ENCODE peak calls at places on chromosome 1, in ten cellular contexts. One of them, this sample, is unnamed.

GRCh38 chr1:65958561-65959350 is 166.1 kb downstream of the PDE4B start:
- DNase-seq in CD4-positive, alpha-beta T cell: no peak
- DNase-seq in choroid plexus epithelial cell: peak
- DNase-seq in stimulated activated effector memory CD8-positive, alpha-beta T cell treated with anti-CD3 and anti-CD28 coated beads, Interleukin-12 subunit alpha, Interleukin-12 subunit beta, amount 100 ng/mL, for 72 hours: no peak
- DNase-seq in progenitor cell of endocrine pancreas: no peak
- DNase-seq in HT-29: peak
- DNase-seq in stimulated activated CD8-positive, alpha-beta memory T cell treated with anti-CD3 and anti-CD28 coated beads, Interleukin-12 subunit alpha, Interleukin-12 subunit beta, amount 100 ng/mL, for 1 hour: peak
- DNase-seq in sigmoid colon: no peak
- DNase-seq in stimulated activated CD4-positive, alpha-beta T cell treated with anti-CD3 and anti-CD28 coated beads, Interleukin-4, amount 100 ng/mL, for 48 hours: no peak
- DNase-seq in activated naive CD8-positive, alpha-beta T cell treated with anti-CD3 and anti-CD28 coated beads for 36 hours: peak
- DNase-seq in this sample: no peak

GRCh38 chr1:17292299-17293198 is 15.4 kb upstream of the PADI4 start:
- DNase-seq in CD4-positive, alpha-beta T cell: no peak
- DNase-seq in choroid plexus epithelial cell: no peak
- DNase-seq in stimulated activated effector memory CD8-positive, alpha-beta T cell treated with anti-CD3 and anti-CD28 coated beads, Interleukin-12 subunit alpha, Interleukin-12 subunit beta, amount 100 ng/mL, for 72 hours: no peak
- DNase-seq in progenitor cell of endocrine pancreas: no peak
- DNase-seq in HT-29: peak
- DNase-seq in stimulated activated CD8-positive, alpha-beta memory T cell treated with anti-CD3 and anti-CD28 coated beads, Interleukin-12 subunit alpha, Interleukin-12 subunit beta, amount 100 ng/mL, for 1 hour: no peak
- DNase-seq in sigmoid colon: no peak
- DNase-seq in stimulated activated CD4-positive, alpha-beta T cell treated with anti-CD3 and anti-CD28 coated beads, Interleukin-4, amount 100 ng/mL, for 48 hours: no peak
- DNase-seq in activated naive CD8-positive, alpha-beta T cell treated with anti-CD3 and anti-CD28 coated beads for 36 hours: no peak
- DNase-seq in this sample: no peak

GRCh38 chr1:27098447-27099153 is 56.3 kb downstream of the SLC9A1 start:
- DNase-seq in CD4-positive, alpha-beta T cell: no peak
- DNase-seq in choroid plexus epithelial cell: no peak
- DNase-seq in stimulated activated effector memory CD8-positive, alpha-beta T cell treated with anti-CD3 and anti-CD28 coated beads, Interleukin-12 subunit alpha, Interleukin-12 subunit beta, amount 100 ng/mL, for 72 hours: no peak
- DNase-seq in progenitor cell of endocrine pancreas: no peak
- DNase-seq in HT-29: no peak
- DNase-seq in stimulated activated CD8-positive, alpha-beta memory T cell treated with anti-CD3 and anti-CD28 coated beads, Interleukin-12 subunit alpha, Interleukin-12 subunit beta, amount 100 ng/mL, for 1 hour: no peak
- DNase-seq in sigmoid colon: no peak
- DNase-seq in stimulated activated CD4-positive, alpha-beta T cell treated with anti-CD3 and anti-CD28 coated beads, Interleukin-4, amount 100 ng/mL, for 48 hours: no peak
- DNase-seq in activated naive CD8-positive, alpha-beta T cell treated with anti-CD3 and anti-CD28 coated beads for 36 hours: no peak
- DNase-seq in this sample: no peak

GRCh38 chr1:56160916-56161315 is 418.4 kb downstream of the PLPP3 start:
- DNase-seq in CD4-positive, alpha-beta T cell: no peak
- DNase-seq in choroid plexus epithelial cell: no peak
- DNase-seq in stimulated activated effector memory CD8-positive, alpha-beta T cell treated with anti-CD3 and anti-CD28 coated beads, Interleukin-12 subunit alpha, Interleukin-12 subunit beta, amount 100 ng/mL, for 72 hours: no peak
- DNase-seq in progenitor cell of endocrine pancreas: no peak
- DNase-seq in HT-29: no peak
- DNase-seq in stimulated activated CD8-positive, alpha-beta memory T cell treated with anti-CD3 and anti-CD28 coated beads, Interleukin-12 subunit alpha, Interleukin-12 subunit beta, amount 100 ng/mL, for 1 hour: no peak
- DNase-seq in sigmoid colon: no peak
- DNase-seq in stimulated activated CD4-positive, alpha-beta T cell treated with anti-CD3 and anti-CD28 coated beads, Interleukin-4, amount 100 ng/mL, for 48 hours: no peak
- DNase-seq in activated naive CD8-positive, alpha-beta T cell treated with anti-CD3 and anti-CD28 coated beads for 36 hours: no peak
- DNase-seq in this sample: no peak

GRCh38 chr1:19468397-19468956 is 16.9 kb downstream of the CAPZB start:
- DNase-seq in CD4-positive, alpha-beta T cell: peak
- DNase-seq in choroid plexus epithelial cell: no peak
- DNase-seq in stimulated activated effector memory CD8-positive, alpha-beta T cell treated with anti-CD3 and anti-CD28 coated beads, Interleukin-12 subunit alpha, Interleukin-12 subunit beta, amount 100 ng/mL, for 72 hours: peak
- DNase-seq in progenitor cell of endocrine pancreas: no peak
- DNase-seq in HT-29: peak
- DNase-seq in stimulated activated CD8-positive, alpha-beta memory T cell treated with anti-CD3 and anti-CD28 coated beads, Interleukin-12 subunit alpha, Interleukin-12 subunit beta, amount 100 ng/mL, for 1 hour: peak
- DNase-seq in sigmoid colon: no peak
- DNase-seq in stimulated activated CD4-positive, alpha-beta T cell treated with anti-CD3 and anti-CD28 coated beads, Interleukin-4, amount 100 ng/mL, for 48 hours: no peak
- DNase-seq in activated naive CD8-positive, alpha-beta T cell treated with anti-CD3 and anti-CD28 coated beads for 36 hours: peak
- DNase-seq in this sample: no peak

GRCh38 chr1:241770115-241770514 is 77.9 kb upstream of the EXO1 start:
- DNase-seq in CD4-positive, alpha-beta T cell: no peak
- DNase-seq in choroid plexus epithelial cell: no peak
- DNase-seq in stimulated activated effector memory CD8-positive, alpha-beta T cell treated with anti-CD3 and anti-CD28 coated beads, Interleukin-12 subunit alpha, Interleukin-12 subunit beta, amount 100 ng/mL, for 72 hours: no peak
- DNase-seq in progenitor cell of endocrine pancreas: no peak
- DNase-seq in HT-29: no peak
- DNase-seq in stimulated activated CD8-positive, alpha-beta memory T cell treated with anti-CD3 and anti-CD28 coated beads, Interleukin-12 subunit alpha, Interleukin-12 subunit beta, amount 100 ng/mL, for 1 hour: no peak
- DNase-seq in sigmoid colon: no peak
- DNase-seq in stimulated activated CD4-positive, alpha-beta T cell treated with anti-CD3 and anti-CD28 coated beads, Interleukin-4, amount 100 ng/mL, for 48 hours: no peak
- DNase-seq in activated naive CD8-positive, alpha-beta T cell treated with anti-CD3 and anti-CD28 coated beads for 36 hours: no peak
- DNase-seq in this sample: no peak

GRCh38 chr1:94597701-94598100 is 56.1 kb upstream of the F3 start:
- DNase-seq in CD4-positive, alpha-beta T cell: no peak
- DNase-seq in choroid plexus epithelial cell: peak
- DNase-seq in stimulated activated effector memory CD8-positive, alpha-beta T cell treated with anti-CD3 and anti-CD28 coated beads, Interleukin-12 subunit alpha, Interleukin-12 subunit beta, amount 100 ng/mL, for 72 hours: no peak
- DNase-seq in progenitor cell of endocrine pancreas: no peak
- DNase-seq in HT-29: no peak
- DNase-seq in stimulated activated CD8-positive, alpha-beta memory T cell treated with anti-CD3 and anti-CD28 coated beads, Interleukin-12 subunit alpha, Interleukin-12 subunit beta, amount 100 ng/mL, for 1 hour: no peak
- DNase-seq in sigmoid colon: no peak
- DNase-seq in stimulated activated CD4-positive, alpha-beta T cell treated with anti-CD3 and anti-CD28 coated beads, Interleukin-4, amount 100 ng/mL, for 48 hours: no peak
- DNase-seq in activated naive CD8-positive, alpha-beta T cell treated with anti-CD3 and anti-CD28 coated beads for 36 hours: no peak
- DNase-seq in this sample: no peak

GRCh38 chr1:112817555-112818373 is 102.6 kb upstream of the PPM1J start:
- DNase-seq in CD4-positive, alpha-beta T cell: no peak
- DNase-seq in choroid plexus epithelial cell: no peak
- DNase-seq in stimulated activated effector memory CD8-positive, alpha-beta T cell treated with anti-CD3 and anti-CD28 coated beads, Interleukin-12 subunit alpha, Interleukin-12 subunit beta, amount 100 ng/mL, for 72 hours: no peak
- DNase-seq in progenitor cell of endocrine pancreas: no peak
- DNase-seq in HT-29: no peak
- DNase-seq in stimulated activated CD8-positive, alpha-beta memory T cell treated with anti-CD3 and anti-CD28 coated beads, Interleukin-12 subunit alpha, Interleukin-12 subunit beta, amount 100 ng/mL, for 1 hour: no peak
- DNase-seq in sigmoid colon: no peak
- DNase-seq in stimulated activated CD4-positive, alpha-beta T cell treated with anti-CD3 and anti-CD28 coated beads, Interleukin-4, amount 100 ng/mL, for 48 hours: no peak
- DNase-seq in activated naive CD8-positive, alpha-beta T cell treated with anti-CD3 and anti-CD28 coated beads for 36 hours: no peak
- DNase-seq in this sample: no peak

GRCh38 chr1:51215169-51215568 is 20.9 kb upstream of the RNF11 start:
- DNase-seq in CD4-positive, alpha-beta T cell: no peak
- DNase-seq in choroid plexus epithelial cell: no peak
- DNase-seq in stimulated activated effector memory CD8-positive, alpha-beta T cell treated with anti-CD3 and anti-CD28 coated beads, Interleukin-12 subunit alpha, Interleukin-12 subunit beta, amount 100 ng/mL, for 72 hours: no peak
- DNase-seq in progenitor cell of endocrine pancreas: no peak
- DNase-seq in HT-29: no peak
- DNase-seq in stimulated activated CD8-positive, alpha-beta memory T cell treated with anti-CD3 and anti-CD28 coated beads, Interleukin-12 subunit alpha, Interleukin-12 subunit beta, amount 100 ng/mL, for 1 hour: no peak
- DNase-seq in sigmoid colon: no peak
- DNase-seq in stimulated activated CD4-positive, alpha-beta T cell treated with anti-CD3 and anti-CD28 coated beads, Interleukin-4, amount 100 ng/mL, for 48 hours: no peak
- DNase-seq in activated naive CD8-positive, alpha-beta T cell treated with anti-CD3 and anti-CD28 coated beads for 36 hours: no peak
- DNase-seq in this sample: no peak